ENCODE peak calls at places on chromosomes 11 and 22, in five cellular contexts. D, Y, A, Q and F are unnamed samples.

GRCh38 chr11:19577391-19577831 is 135.2 kb upstream of the NAV2 start:
- DNase-seq in Q (no peak), D (peak; percentile 67), Y (peak; percentile 29), A (peak; percentile 67), F (no peak)

GRCh38 chr11:100574894-100575769 is 112.0 kb upstream of the ARHGAP42 start:
- DNase-seq in D (peak; percentile 61), A (peak; percentile 53), Q (peak; percentile 56), Y (peak; percentile 58), F (no peak)

GRCh38 chr22:43734370-43735005 is 77.6 kb downstream of the EFCAB6 start:
- DNase-seq in A (no peak), Q (no peak), Y (no peak), D (no peak), F (no peak)

GRCh38 chr22:27228771-27229170 is 571.4 kb downstream of the MIAT start:
- DNase-seq in D (no peak), Y (no peak), Q (no peak), A (no peak), F (no peak)

GRCh38 chr11:125373426-125374391 is 122.4 kb downstream of the FEZ1 start:
- DNase-seq in A (no peak), Y (peak; percentile 50), D (peak; percentile 49), Q (no peak), F (no peak)

GRCh38 chr11:100329352-100329751 is 357.7 kb upstream of the ARHGAP42 start:
- DNase-seq in A (no peak), Y (no peak), Q (no peak), D (no peak), F (no peak)

GRCh38 chr22:40258463-40259046 is 80.8 kb downstream of the TNRC6B start:
- DNase-seq in A (peak; percentile 20), D (peak; percentile 35), Y (peak; percentile 78), Q (peak; percentile 41), F (no peak)

GRCh38 chr11:8291421-8292350 is 28.0 kb upstream of the LMO1 start:
- DNase-seq in D (no peak), Y (no peak), A (no peak), Q (no peak), F (no peak)

GRCh38 chr22:37782340-37783168 is 25.2 kb upstream of the GCAT start:
- DNase-seq in Y (peak; percentile 38), Q (peak; percentile 15), A (no peak), D (no peak), F (no peak)

GRCh38 chr11:75589933-75590332 is 27.9 kb downstream of the SERPINH1 start:
- DNase-seq in A (no peak), Q (no peak), Y (no peak), D (no peak), F (no peak)

GRCh38 chr11:67060111-67060522 is 3.5 kb downstream of the RHOD start:
- DNase-seq in Q (no peak), A (no peak), D (no peak), Y (peak; percentile 47), F (no peak)
- TF ChIP-seq CTCF in Q (no peak), A (no peak), D (no peak), Y (no peak), F (no peak)

GRCh38 chr11:89405629-89406028 is 85.5 kb downstream of the NOX4 start:
- DNase-seq in A (peak; percentile 33), D (peak; percentile 52), Y (peak; percentile 57), Q (peak; percentile 9), F (no peak)
- TF ChIP-seq CTCF in A (peak; percentile 19), D (peak; percentile 34), Y (peak; percentile 20), Q (no peak), F (peak; percentile 44)

GRCh38 chr11:69520186-69520585 is 38.7 kb downstream of the LINC01488 start:
- DNase-seq in D (peak; percentile 34), Y (peak; percentile 42), A (peak; percentile 5), Q (no peak), F (no peak)
- TF ChIP-seq CTCF in D (no peak), Y (no peak), A (no peak), Q (no peak), F (no peak)

DNA sequence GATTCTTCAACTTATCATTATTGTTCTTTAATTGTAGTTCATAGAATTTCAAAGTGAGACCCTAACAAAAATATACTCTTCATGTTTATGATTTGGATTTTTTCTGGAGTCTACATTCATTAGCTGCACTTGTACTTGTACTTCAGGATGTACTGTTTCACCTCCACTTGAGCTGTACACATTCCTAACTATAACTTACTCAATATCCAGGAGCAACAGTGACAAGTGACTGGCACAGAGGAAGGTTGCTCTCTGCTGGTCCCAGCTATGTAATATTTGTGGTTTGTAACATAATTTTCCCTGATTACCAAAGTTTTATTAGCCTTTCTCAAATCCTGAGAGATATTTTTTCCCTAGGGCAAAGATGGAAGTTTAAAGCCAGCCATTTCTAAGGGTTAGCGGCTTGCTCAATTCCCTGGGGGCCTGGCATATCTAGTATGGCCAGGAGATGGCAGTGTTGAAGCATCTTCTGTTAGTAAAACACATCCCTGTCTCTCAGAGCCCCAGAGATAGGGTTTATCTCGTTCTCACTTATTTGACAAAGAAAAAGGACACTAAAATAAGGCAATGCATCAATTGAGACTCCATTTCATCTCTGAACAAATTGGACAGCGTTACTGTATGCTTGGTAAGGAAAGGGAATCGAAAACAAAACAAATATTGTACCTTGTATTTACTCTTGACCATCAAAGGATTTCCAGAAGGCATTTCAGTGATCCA is 14.2 kb downstream of the OR52A5 start:
- DNase-seq in Y (peak; percentile 87), Q (peak; percentile 76), A (peak; percentile 86), D (peak; percentile 82), F (peak; percentile 69)
- TF ChIP-seq CTCF in Y (peak; percentile 77), Q (peak; percentile 88), A (peak; percentile 82), D (peak; percentile 90), F (peak; percentile 92)